ENCODE peak calls at places on chromosome 18, in four cellular contexts. H, Z, Y and C are unnamed samples.

GRCh38 chr18:40019797-40020392 is 1935.1 kb upstream of the PIK3C3 start:
- DNase-seq in H (no peak), Z (no peak), Y (no peak), C (peak; percentile 16)

GRCh38 chr18:36088256-36088655 is 20.9 kb upstream of the RPRD1A start:
- DNase-seq in H (no peak), Z (no peak), Y (no peak), C (no peak)

GRCh38 chr18:61546598-61546997 is 213.4 kb downstream of the CDH20 start:
- DNase-seq in H (no peak), Z (no peak), Y (peak; percentile 86), C (no peak)

GRCh38 chr18:37778417-37779165 is 213.0 kb upstream of the CELF4 start:
- DNase-seq in H (peak; percentile 97), Z (peak; percentile 27), Y (no peak), C (peak; percentile 83)

GRCh38 chr18:6055711-6056110 is 160.4 kb upstream of the TMEM200C start:
- DNase-seq in H (no peak), Z (no peak), Y (peak; percentile 96), C (no peak)

GRCh38 chr18:13680612-13681011 is 45.7 kb downstream of the FAM210A start:
- DNase-seq in H (peak; percentile 61), Z (peak; percentile 27), Y (no peak), C (peak; percentile 67)

GRCh38 chr18:53991202-53991601 is 233.3 kb downstream of the MBD2 start:
- DNase-seq in H (no peak), Z (peak; percentile 80), Y (no peak), C (peak; percentile 57)

GRCh38 chr18:2536493-2536892 is 34.8 kb downstream of the METTL4 start:
- DNase-seq in H (no peak), Z (peak; percentile 54), Y (peak; percentile 72), C (peak; percentile 76)

GRCh38 chr18:72601944-72602343 is 57.8 kb upstream of the CBLN2 start:
- DNase-seq in H (no peak), Z (no peak), Y (no peak), C (peak; percentile 14)

GRCh38 chr18:45588284-45588683 is 27.0 kb upstream of the SLC14A2 start:
- DNase-seq in H (no peak), Z (no peak), Y (peak; percentile 56), C (no peak)
- H3K9ac ChIP-seq in H (no peak overlapping the region), Z (no peak overlapping the region), Y (peak overlapping the region; percentile 45), C (no peak overlapping the region)

DNA sequence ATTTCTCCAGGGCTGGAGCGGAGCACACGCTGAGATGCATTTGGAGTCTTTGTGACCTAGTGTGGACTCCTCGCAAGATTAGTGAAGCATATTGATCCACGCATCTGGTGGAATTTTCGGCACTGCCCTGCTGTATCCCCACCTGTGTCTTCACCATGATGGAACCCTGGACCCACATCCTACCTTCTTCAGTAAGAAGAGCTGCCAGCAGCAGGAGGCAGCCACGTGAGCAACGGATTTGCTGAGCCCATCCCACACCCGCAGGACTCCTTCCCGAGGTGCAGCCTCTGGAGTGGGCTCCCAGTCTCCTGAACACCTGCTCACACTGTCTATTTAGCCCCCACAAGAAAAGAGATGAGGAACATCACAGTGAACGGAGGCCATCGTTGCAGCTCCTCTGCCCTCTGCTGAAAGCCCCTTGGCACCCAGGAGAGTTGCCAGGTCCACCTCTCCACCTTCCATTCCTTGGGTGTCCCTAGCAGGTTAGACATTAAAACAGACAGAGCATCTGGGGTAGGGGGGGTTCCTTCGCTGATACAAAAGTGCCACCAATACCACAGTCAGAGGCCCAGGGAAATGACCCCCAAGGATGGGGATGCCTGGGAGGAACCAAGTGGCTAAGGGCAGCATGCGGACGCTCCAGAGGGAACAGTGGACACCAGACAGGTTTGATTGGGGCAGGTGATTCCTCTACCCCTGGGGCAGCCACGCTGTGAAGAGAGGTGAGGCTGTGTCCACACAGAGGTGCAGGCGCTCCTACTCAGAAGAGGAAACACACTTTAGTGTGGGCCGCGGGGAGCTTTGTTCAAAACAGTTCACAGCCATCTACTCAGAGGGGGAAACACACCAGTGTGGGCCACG is 302.8 kb upstream of the SALL3 start:
- DNase-seq in H (no peak), Z (no peak), Y (no peak), C (no peak)
- H3K18ac ChIP-seq in H (no peak overlapping the region), Z (no peak overlapping the region), Y (no peak overlapping the region), C (no peak overlapping the region)

DNA sequence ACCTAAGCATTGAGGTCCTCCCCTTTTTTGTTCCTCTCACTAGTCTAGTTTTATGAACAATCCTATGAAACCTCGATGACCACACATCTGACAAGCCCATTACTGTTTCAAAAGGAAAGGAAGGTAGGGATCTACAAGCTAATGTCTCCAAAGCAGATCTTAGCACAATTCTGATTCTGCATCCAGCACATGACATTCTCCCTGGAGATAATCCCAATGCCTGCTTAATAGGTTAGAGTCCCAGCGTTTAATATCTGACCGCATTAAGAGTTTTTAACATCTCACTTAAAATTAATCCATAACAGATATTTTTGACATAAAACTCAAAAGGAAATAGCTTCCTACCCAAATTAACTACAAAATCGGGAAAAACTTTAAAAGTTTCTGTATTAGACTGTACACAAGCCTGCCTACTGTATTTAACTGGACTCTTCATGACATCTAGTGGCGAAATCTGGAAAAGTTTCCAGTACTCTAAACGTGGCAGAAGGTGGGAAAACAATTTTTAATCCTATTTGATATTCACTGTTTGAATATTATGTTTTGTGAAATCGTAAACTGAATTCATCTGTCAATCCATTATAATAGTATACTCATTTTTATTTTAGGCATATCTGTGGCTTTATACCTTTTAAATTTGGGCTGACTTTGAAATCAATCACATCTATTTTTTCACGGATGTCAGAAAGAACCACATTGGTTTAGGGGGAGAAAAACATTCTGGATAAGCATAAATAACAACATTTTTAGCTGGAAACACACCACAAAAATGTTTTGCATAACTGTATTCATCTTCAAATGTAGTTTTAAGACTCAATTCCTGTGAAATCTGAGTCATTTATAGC is 62.4 kb downstream of the TXNL1 start:
- DNase-seq in H (no peak), Z (peak; percentile 12), Y (peak; percentile 71), C (peak; percentile 48)
- H3K9ac ChIP-seq in H (no peak overlapping the region), Z (no peak overlapping the region), Y (no peak overlapping the region), C (no peak overlapping the region)

DNA sequence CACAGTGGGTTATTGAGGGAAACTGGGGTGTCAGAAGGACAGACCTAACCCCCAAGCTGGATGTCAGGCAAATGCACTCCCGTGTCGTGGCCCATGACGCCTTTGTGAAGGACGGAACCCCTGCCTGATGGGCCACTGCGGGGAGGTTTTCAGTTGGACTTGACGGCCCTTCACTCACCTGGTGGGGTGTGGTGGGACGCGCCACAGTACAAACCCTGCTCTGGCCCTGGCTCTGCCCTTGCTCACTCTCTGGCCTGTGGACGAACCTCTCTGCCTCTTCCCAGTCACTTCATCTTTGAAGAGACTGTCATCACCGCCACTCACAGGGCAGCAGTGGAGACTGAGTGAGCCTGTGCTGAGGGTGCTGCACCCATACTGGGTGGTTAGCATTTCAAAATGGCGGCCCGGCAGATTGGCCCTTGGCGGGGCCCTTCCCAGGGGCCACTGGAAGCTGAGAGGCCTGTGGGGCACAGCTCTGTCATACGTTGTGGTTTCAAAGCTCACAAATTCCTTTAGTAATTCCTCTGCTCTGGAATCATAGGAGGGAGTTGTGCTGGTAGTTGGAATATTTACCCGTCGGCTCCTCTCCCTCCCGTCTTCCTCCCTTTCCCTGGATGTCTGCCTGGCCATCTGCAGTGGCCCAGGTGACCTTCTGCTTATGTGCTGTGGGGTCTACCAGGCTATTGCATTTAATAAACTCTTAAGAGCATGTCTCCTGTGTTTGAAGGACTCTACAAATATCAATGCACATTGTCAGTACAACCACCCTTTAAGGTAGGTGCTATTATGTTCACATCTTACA is 200.6 kb downstream of the CTIF start:
- DNase-seq in H (no peak), Z (peak; percentile 71), Y (no peak), C (no peak)
- H3K18ac ChIP-seq in H (no peak overlapping the region), Z (no peak overlapping the region), Y (no peak overlapping the region), C (no peak overlapping the region)